ENCODE peak calls at places on chromosomes 6 and 20, in nine cellular contexts. T is cardiac muscle cell, N is epithelial cell of esophagus, X is PC-9, C is tibial nerve, I is fibroblast of mammary gland, H is pancreas, D is fibroblast of lung, W is A549. P is an unnamed sample.

GRCh38 chr6:139764498-139764986 is 390.1 kb upstream of the CITED2 start:
- DNase-seq in X (peak), D (peak), T (peak), I (peak), N (peak), C (peak), W (peak), H (no peak), P (peak)

GRCh38 chr6:33017694-33018353 is 8.4 kb upstream of the HLA-DOA start:
- DNase-seq in H (no peak), N (no peak), C (no peak), W (no peak), X (no peak), I (no peak), T (no peak), D (no peak), P (no peak)

GRCh38 chr6:85864453-85865401 is 222.0 kb upstream of the SYNCRIP start:
- DNase-seq in T (no peak), D (peak), I (peak), W (no peak), C (no peak), N (peak), H (peak), X (no peak), P (peak)

GRCh38 chr20:4150095-4150492 is 134.7 kb upstream of the RNF24 start:
- DNase-seq in X (no peak), T (no peak), W (peak), H (no peak), D (peak), N (peak), I (peak), C (no peak), P (peak)

GRCh38 chr6:11236351-11236750 is 3.9 kb upstream of the NEDD9 start:
- DNase-seq in I (no peak), T (peak), H (no peak), X (no peak), N (peak), C (no peak), W (no peak), D (no peak), P (no peak)

GRCh38 chr20:37282558-37282957 is 6.9 kb upstream of the MANBAL start:
- DNase-seq in N (peak), X (no peak), W (peak), H (no peak), T (peak), D (peak), C (no peak), I (peak), P (peak)

GRCh38 chr6:76861403-76861802 is 601.9 kb downstream of the HTR1B start:
- DNase-seq in C (no peak), T (peak), I (no peak), X (no peak), H (peak), N (peak), D (no peak), W (peak), P (peak)

GRCh38 chr20:14036567-14036966 is 41.3 kb downstream of the MACROD2 start:
- DNase-seq in N (no peak), T (no peak), D (no peak), I (no peak), H (no peak), X (no peak), W (no peak), C (no peak), P (no peak)

GRCh38 chr6:51913265-51913664 is 174.1 kb downstream of the PKHD1 start:
- DNase-seq in X (no peak), I (no peak), H (no peak), W (no peak), D (no peak), T (no peak), C (no peak), N (no peak), P (no peak)

GRCh38 chr6:24321538-24322162 is 36.2 kb downstream of the DCDC2 start:
- DNase-seq in W (no peak), D (no peak), X (no peak), T (peak), I (no peak), N (no peak), H (no peak), C (no peak), P (peak)

GRCh38 chr20:51163996-51164600 is 141.2 kb upstream of the KCNG1 start:
- DNase-seq in H (no peak), C (no peak), W (no peak), D (no peak), X (no peak), I (no peak), T (no peak), N (no peak), P (no peak)

GRCh38 chr6:85126448-85127178 is 323.3 kb upstream of the NT5E start:
- DNase-seq in T (peak), C (peak), I (peak), X (no peak), H (peak), N (peak), D (peak), W (peak), P (peak)

GRCh38 chr20:54123587-54124180 is 50.1 kb downstream of the CYP24A1 start:
- DNase-seq in D (peak), I (peak), W (peak), N (peak), T (peak), X (peak), C (no peak), H (peak), P (peak)

GRCh38 chr6:99183066-99183465 is 166.4 kb downstream of the FAXC start:
- DNase-seq in C (no peak), N (peak), X (no peak), I (no peak), T (no peak), H (no peak), W (no peak), D (no peak), P (no peak)

GRCh38 chr20:32535316-32535952 is 49.7 kb downstream of the NOL4L start:
- DNase-seq in N (no peak), C (no peak), X (no peak), I (no peak), H (no peak), T (no peak), D (no peak), W (no peak), P (no peak)

GRCh38 chr6:89148016-89148750 is 2.3 kb downstream of the PM20D2 start:
- DNase-seq in N (no peak), X (peak), I (peak), W (no peak), D (peak), T (no peak), H (no peak), C (no peak), P (no peak)

GRCh38 chr6:33407132-33407718 is 3.6 kb upstream of the PHF1 start:
- DNase-seq in C (no peak), T (no peak), X (no peak), D (peak), N (peak), W (peak), I (peak), H (no peak), P (peak)

GRCh38 chr6:87333591-87334181 is 4.6 kb upstream of the GJB7 start:
- DNase-seq in D (peak), T (no peak), C (no peak), N (peak), W (no peak), X (no peak), H (no peak), I (peak), P (peak)

GRCh38 chr6:30322527-30323501 is 3.9 kb upstream of the TRIM39 start:
- DNase-seq in D (peak), C (no peak), T (no peak), X (no peak), N (peak), H (no peak), I (peak), W (no peak), P (peak)

GRCh38 chr20:36950432-36951197 is 893 bp downstream of the SAMHD1 start:
- DNase-seq in D (peak), X (no peak), I (peak), H (peak), T (no peak), N (peak), W (peak), C (no peak), P (peak)

GRCh38 chr6:4394786-4395185 is 259.4 kb upstream of the ECI2 start:
- DNase-seq in H (no peak), X (peak), T (no peak), D (no peak), I (no peak), C (no peak), N (peak), W (no peak), P (peak)

GRCh38 chr6:109456710-109457595 is 1.4 kb upstream of the MICAL1 start:
- DNase-seq in W (no peak), D (peak), H (no peak), T (no peak), X (no peak), N (peak), C (peak), I (peak), P (no peak)

GRCh38 chr6:77620290-77620882 is 32.5 kb upstream of the MEI4 start:
- DNase-seq in C (peak), I (no peak), N (peak), H (peak), X (no peak), W (peak), D (no peak), T (peak), P (peak)

GRCh38 chr6:99416226-99416625 is 8.9 kb downstream of the PNISR start:
- DNase-seq in N (peak), W (no peak), T (no peak), I (no peak), H (no peak), X (no peak), D (no peak), C (no peak), P (no peak)

GRCh38 chr6:158027590-158028285 is 46.1 kb downstream of the SYNJ2 start:
- DNase-seq in N (no peak), T (no peak), X (no peak), D (peak), H (no peak), I (peak), W (peak), C (no peak), P (no peak)

GRCh38 chr20:60313609-60314008 is 355.4 kb downstream of the CDH26 start:
- DNase-seq in I (no peak), D (no peak), C (no peak), X (no peak), H (no peak), T (no peak), N (no peak), W (no peak), P (no peak)

GRCh38 chr6:31620586-31621319 is at the start of gene PRRC2A:
- DNase-seq in W (no peak), C (peak), H (no peak), N (no peak), X (no peak), T (peak), I (no peak), D (peak), P (no peak)

GRCh38 chr20:23150304-23151007 is 64.3 kb upstream of the CD93 start:
- DNase-seq in W (no peak), C (no peak), D (no peak), X (no peak), N (no peak), T (no peak), I (no peak), H (no peak), P (no peak)

GRCh38 chr20:51326241-51326819 is 216.2 kb downstream of the NFATC2 start:
- DNase-seq in D (peak), X (no peak), N (peak), I (peak), T (peak), C (peak), W (peak), H (no peak), P (peak)

GRCh38 chr20:32975698-32976674 is 28.2 kb downstream of the SUN5 start:
- DNase-seq in I (no peak), W (no peak), T (no peak), H (no peak), X (no peak), C (no peak), N (no peak), D (no peak), P (no peak)

GRCh38 chr6:129069006-129069405 is 186.1 kb downstream of the LAMA2 start:
- DNase-seq in N (no peak), I (no peak), H (no peak), D (peak), X (no peak), W (no peak), C (no peak), T (no peak), P (peak)

GRCh38 chr20:9287826-9288225 is 218.9 kb downstream of the PLCB4 start:
- DNase-seq in W (no peak), H (no peak), T (no peak), X (no peak), D (no peak), C (no peak), N (no peak), I (no peak), P (no peak)

GRCh38 chr6:130132286-130132701 is 90.5 kb downstream of the SAMD3 start:
- DNase-seq in W (no peak), H (no peak), N (no peak), X (no peak), T (no peak), I (no peak), C (no peak), D (no peak), P (no peak)

GRCh38 chr6:16713597-16713996 is 47.7 kb downstream of the ATXN1 start:
- DNase-seq in T (no peak), C (no peak), H (no peak), W (no peak), I (peak), X (no peak), N (no peak), D (no peak), P (peak)

GRCh38 chr6:16712931-16713484 is 48.3 kb downstream of the ATXN1 start:
- DNase-seq in H (no peak), T (no peak), D (peak), C (peak), X (peak), W (peak), N (peak), I (peak), P (peak)

GRCh38 chr6:16707101-16707783 is 54.0 kb downstream of the ATXN1 start:
- DNase-seq in T (no peak), N (no peak), D (no peak), I (no peak), H (no peak), W (no peak), C (no peak), X (no peak), P (no peak)

GRCh38 chr6:16712250-16712930 is 48.9 kb downstream of the ATXN1 start:
- DNase-seq in I (peak), W (no peak), T (no peak), X (no peak), C (no peak), D (no peak), N (no peak), H (no peak), P (peak)

DNA sequence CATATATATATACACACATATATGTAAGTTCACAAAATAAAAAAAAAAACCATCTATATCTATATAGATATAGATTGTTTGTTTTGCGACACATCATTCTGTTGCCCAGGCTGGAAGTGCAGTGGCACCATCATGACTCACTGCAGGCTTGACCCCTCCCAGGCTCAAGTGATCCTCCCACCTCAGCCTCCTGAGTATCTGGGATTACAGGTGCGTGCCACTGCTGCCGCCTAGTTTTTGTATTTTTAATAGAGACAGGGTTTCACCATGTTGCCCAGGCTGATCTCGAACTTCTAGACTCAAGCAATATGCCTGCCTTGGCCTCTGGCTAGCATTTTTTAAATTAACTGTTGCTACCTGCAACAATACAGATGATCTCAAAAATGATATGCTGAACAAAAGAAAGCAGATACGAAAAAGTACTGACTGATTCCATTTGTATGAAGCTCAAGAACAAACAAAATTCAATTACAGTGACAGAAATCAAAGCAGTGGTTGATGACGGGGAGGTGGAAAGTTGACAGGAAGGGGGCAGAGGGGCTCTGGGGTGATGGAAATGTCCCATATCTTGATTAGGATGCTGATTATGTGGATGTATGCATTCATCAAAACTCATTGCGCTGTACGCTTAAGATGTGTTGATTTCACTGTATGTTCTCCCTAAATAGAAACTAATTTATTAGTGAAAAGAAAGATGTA is 49.6 kb downstream of the ATXN1 start:
- DNase-seq in X (peak), I (peak), H (no peak), N (peak), T (no peak), W (peak), D (no peak), C (no peak), P (no peak)
- H3K4me3 ChIP-seq in X (peak), I (no peak), H (no peak), N (no peak), T (no peak), W (no peak), D (no peak), C (no peak), P (no peak)

DNA sequence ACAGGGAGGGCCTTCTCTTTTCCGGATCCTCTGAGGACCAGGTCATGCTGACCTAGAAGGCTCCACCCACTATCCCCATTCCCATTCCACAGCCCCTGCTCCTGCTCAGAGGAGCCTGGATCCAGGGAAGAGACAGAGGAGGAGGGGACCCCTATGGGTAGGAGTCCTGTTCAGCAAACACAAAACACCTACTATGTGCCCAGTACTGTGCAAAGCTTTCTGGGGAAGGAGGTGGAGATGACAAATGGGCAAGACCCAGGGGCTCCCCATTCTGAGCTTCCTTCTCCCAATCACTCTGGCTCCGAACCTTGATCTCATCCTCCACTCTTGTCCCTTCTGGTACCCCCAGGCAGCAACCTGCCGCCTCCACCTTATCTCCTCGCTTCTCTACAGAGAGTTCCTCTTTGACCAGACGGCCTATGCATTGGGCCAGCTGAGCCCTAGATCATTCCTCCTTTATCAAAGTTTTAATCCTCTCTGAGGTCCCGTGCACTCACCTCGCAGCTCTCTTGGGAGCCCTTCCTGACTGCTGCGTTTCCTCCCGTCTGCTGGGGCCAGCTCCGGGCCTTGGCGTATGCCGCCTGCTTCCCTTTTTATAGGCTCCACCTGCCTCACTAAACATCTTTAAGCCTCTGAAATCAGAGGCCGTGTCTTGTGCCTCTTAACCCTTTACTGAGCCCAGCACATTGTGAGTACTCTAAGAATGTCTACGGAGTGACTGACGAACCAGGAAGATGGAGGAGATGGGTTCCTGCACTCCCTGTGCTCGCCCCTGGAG is 70.5 kb upstream of the CCDC167 start:
- DNase-seq in I (no peak), H (no peak), D (no peak), T (no peak), W (no peak), C (no peak), N (no peak), X (no peak), P (no peak)
- H3K4me3 ChIP-seq in I (no peak), H (no peak), D (no peak), T (no peak), W (no peak), C (no peak), N (no peak), X (no peak), P (no peak)

DNA sequence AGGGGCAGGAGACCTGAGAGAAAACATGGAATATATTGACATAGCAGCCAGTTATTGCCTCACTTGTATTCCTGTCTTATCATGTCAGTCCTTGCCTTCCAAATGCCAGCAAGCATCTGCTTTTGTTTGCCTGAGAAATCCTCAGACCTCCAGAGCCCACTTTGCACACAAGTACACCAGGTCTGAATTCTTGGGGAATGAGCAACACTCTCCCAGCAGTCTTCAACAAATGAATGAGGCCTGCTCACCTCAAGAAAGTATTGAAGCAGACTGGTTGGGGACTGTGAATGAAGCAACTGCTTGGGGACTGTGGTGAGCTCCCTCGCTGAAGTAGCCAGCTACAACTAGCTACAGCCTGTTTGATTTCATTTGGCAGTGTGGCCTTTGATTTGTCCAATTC is 172.8 kb upstream of the SPTLC3 start:
- DNase-seq in H (no peak), I (no peak), C (no peak), X (no peak), T (no peak), N (peak), W (no peak), D (no peak), P (no peak)
- H3K4me3 ChIP-seq in H (no peak), I (no peak), C (no peak), X (no peak), T (no peak), N (no peak), W (no peak), D (no peak), P (no peak)

GRCh38 chr6:132114201-132114860 is 163.2 kb upstream of the CCN2 start:
- DNase-seq in D (peak), N (peak), C (no peak), I (peak), X (no peak), W (no peak), H (no peak), T (no peak), P (no peak)
- H3K4me3 ChIP-seq in D (no peak), N (no peak), C (no peak), I (no peak), X (no peak), W (no peak), H (no peak), T (no peak), P (no peak)

GRCh38 chr6:108157234-108157971 is 8.4 kb upstream of the NR2E1 start:
- DNase-seq in H (no peak), W (no peak), C (no peak), X (no peak), T (no peak), D (no peak), I (no peak), N (no peak), P (no peak)

GRCh38 chr6:108160009-108160408 is 5.8 kb upstream of the NR2E1 start:
- DNase-seq in I (no peak), T (no peak), C (no peak), N (no peak), W (no peak), D (no peak), X (no peak), H (no peak), P (no peak)

GRCh38 chr6:108157972-108158441 is 7.8 kb upstream of the NR2E1 start:
- DNase-seq in X (no peak), D (no peak), T (no peak), N (no peak), I (no peak), W (peak), C (no peak), H (no peak), P (no peak)

GRCh38 chr6:108156180-108156937 is 9.5 kb upstream of the NR2E1 start:
- DNase-seq in X (no peak), D (no peak), H (no peak), C (no peak), N (peak), T (no peak), W (no peak), I (no peak), P (no peak)

DNA sequence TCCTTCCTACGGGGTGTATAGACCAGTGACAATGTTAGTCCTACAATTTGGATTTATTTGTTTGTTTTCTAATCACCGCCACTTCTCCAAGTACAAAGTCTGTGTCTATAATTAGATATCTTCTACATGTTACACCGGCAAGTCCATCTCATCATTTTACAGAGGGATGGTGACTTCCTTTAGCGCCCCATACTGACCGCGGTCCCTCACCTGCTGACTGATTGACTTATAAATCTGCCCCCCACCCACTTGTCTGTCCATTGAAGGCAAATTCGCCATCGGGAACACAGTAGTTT is 8.9 kb upstream of the NR2E1 start:
- DNase-seq in C (no peak), W (no peak), T (no peak), H (no peak), N (no peak), I (no peak), X (no peak), D (no peak), P (no peak)
- H3K4me3 ChIP-seq in C (no peak), W (no peak), T (no peak), H (no peak), N (no peak), I (no peak), X (no peak), D (no peak), P (no peak)

GRCh38 chr20:41003143-41003932 is 25.3 kb upstream of the TOP1 start:
- DNase-seq in D (peak), T (no peak), X (peak), H (peak), N (peak), W (peak), C (peak), I (peak), P (peak)
- H3K4me3 ChIP-seq in D (peak), T (no peak), X (peak), H (no peak), N (peak), W (no peak), C (no peak), I (peak), P (peak)

P was measured in fibroblast of villous mesenchyme.